ENCODE peak calls at places on chromosome 13, in seven cellular contexts. L is pancreas; A is CD4-positive, alpha-beta T cell; J is Calu3; H is cardiac fibroblast; X is nephron progenitor cell; E is GM06990. W is an unnamed sample.

GRCh38 chr13:98749501-98749900 is 3.0 kb downstream of the SLC15A1 start:
- DNase-seq in A (no peak), E (no peak), H (peak; percentile 75), X (no peak), L (no peak), J (no peak), W (no peak)

GRCh38 chr13:101242720-101243119 is 173.6 kb downstream of the NALCN start:
- DNase-seq in X (no peak), L (no peak), J (no peak), A (no peak), E (no peak), H (peak; percentile 17), W (no peak)

GRCh38 chr13:52414963-52415362 is 9.0 kb upstream of the THSD1 start:
- DNase-seq in J (no peak), A (no peak), H (peak; percentile 85), X (no peak), L (no peak), E (no peak), W (no peak)

GRCh38 chr13:57345526-57345925 is 178.5 kb downstream of the PRR20E start:
- DNase-seq in H (no peak), X (no peak), E (no peak), L (no peak), A (no peak), J (no peak), W (no peak)

GRCh38 chr13:30352121-30352520 is 44.8 kb upstream of the KATNAL1 start:
- DNase-seq in A (no peak), L (no peak), J (no peak), E (no peak), X (no peak), H (no peak), W (no peak)

GRCh38 chr13:23449386-23450162 is 16.1 kb upstream of the SACS start:
- DNase-seq in A (no peak), X (no peak), L (no peak), E (no peak), H (peak; percentile 40), J (no peak), W (no peak)

GRCh38 chr13:32471187-32471922 is 43.4 kb upstream of the N4BP2L1 start:
- DNase-seq in L (no peak), J (no peak), X (peak; percentile 15), E (no peak), H (peak; percentile 66), A (no peak), W (no peak)

GRCh38 chr13:34886476-34886875 is 55.6 kb upstream of the NBEA start:
- DNase-seq in A (no peak), L (no peak), E (no peak), H (no peak), J (no peak), X (no peak), W (no peak)

GRCh38 chr13:76822691-76823267 is 63.4 kb downstream of the KCTD12 start:
- DNase-seq in H (peak; percentile 77), E (peak; percentile 30), L (no peak), J (no peak), X (no peak), A (no peak), W (peak; percentile 30)

GRCh38 chr13:100564444-100565223 is 24.0 kb downstream of the GGACT start:
- DNase-seq in X (no peak), L (no peak), A (no peak), E (no peak), J (no peak), H (no peak), W (no peak)

GRCh38 chr13:54356849-54357248 is 1328.2 kb downstream of the OLFM4 start:
- DNase-seq in J (no peak), E (no peak), H (no peak), A (no peak), L (no peak), X (no peak), W (no peak)

GRCh38 chr13:69947577-69947976 is 160.0 kb upstream of the ATXN8OS start:
- DNase-seq in L (no peak), J (no peak), E (no peak), H (no peak), A (no peak), X (no peak), W (no peak)

GRCh38 chr13:99033814-99034213 is 56.0 kb upstream of the DOCK9 start:
- DNase-seq in A (no peak), J (no peak), E (no peak), X (no peak), L (no peak), H (peak; percentile 58), W (no peak)

GRCh38 chr13:41696163-41697003 is 239.0 kb downstream of the RGCC start:
- DNase-seq in E (no peak), A (no peak), L (no peak), J (no peak), H (peak; percentile 89), X (no peak), W (no peak)

GRCh38 chr13:65593298-65593874 is 1636.8 kb downstream of the PCDH9 start:
- DNase-seq in E (no peak), L (no peak), H (no peak), X (no peak), J (no peak), A (no peak), W (no peak)

GRCh38 chr13:31765441-31765840 is 26.1 kb downstream of the RXFP2 start:
- DNase-seq in J (no peak), H (peak; percentile 91), X (no peak), A (no peak), L (no peak), E (no peak), W (no peak)

GRCh38 chr13:57665471-57665870 is 33.9 kb downstream of the PCDH17 start:
- DNase-seq in A (no peak), L (no peak), J (no peak), E (no peak), X (no peak), H (peak; percentile 4), W (no peak)

GRCh38 chr13:26616126-26616525 is 58.6 kb downstream of the WASF3 start:
- DNase-seq in X (no peak), E (no peak), H (peak; percentile 74), L (no peak), A (no peak), J (no peak), W (no peak)

GRCh38 chr13:85108356-85108755 is 690.9 kb downstream of the SLITRK6 start:
- DNase-seq in X (no peak), E (peak; percentile 0), H (no peak), L (no peak), A (no peak), J (no peak), W (no peak)

GRCh38 chr13:97254809-97255208 is 32.7 kb downstream of the MBNL2 start:
- DNase-seq in A (no peak), H (peak; percentile 78), L (no peak), J (no peak), X (no peak), E (no peak), W (no peak)

GRCh38 chr13:98332222-98332621 is 155.2 kb upstream of the RNF113B start:
- DNase-seq in L (no peak), H (no peak), X (no peak), J (no peak), A (no peak), E (no peak), W (no peak)

GRCh38 chr13:73740681-73741080 is 393.5 kb downstream of the KLF12 start:
- DNase-seq in H (peak; percentile 6), L (no peak), X (no peak), E (no peak), J (no peak), A (no peak), W (no peak)
- TF ChIP-seq CTCF in H (no peak), L (no peak), X (no peak), E (no peak), J (no peak), A (no peak), W (no peak)

DNA sequence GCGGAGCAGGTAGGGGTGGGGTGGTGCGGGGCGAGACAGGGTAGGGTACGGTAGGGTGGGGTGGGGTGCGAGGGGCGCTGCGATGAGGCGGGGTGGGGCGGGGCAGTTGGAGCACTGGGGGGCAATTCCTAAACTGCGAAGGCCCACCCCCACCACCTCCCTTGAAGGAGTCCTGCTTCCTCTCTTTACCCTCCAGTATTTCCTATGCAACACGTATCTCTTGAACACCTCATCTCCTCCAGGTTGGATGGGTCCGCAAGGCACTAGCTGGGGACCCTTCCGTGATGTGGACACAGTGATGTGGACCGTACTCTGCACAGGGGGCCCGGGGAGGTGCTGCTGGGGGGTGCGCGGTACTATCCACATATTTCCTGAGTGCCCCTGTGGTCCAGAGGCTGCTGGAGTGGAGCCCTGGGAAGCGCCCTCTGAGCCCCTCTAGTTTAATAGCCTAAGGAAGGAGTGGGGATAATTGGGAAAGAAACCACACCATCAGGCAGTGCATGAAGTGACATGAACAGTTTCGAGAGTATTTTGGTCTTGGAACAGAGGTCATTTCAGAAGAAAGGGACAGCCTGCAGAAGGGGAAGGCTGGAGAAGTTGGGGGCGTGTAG is 1.1 kb downstream of the IL17D start:
- DNase-seq in L (no peak), H (no peak), X (no peak), A (no peak), E (peak; percentile 25), J (no peak), W (no peak)
- TF ChIP-seq CTCF in L (no peak), H (no peak), X (no peak), A (no peak), E (no peak), J (no peak), W (no peak)

DNA sequence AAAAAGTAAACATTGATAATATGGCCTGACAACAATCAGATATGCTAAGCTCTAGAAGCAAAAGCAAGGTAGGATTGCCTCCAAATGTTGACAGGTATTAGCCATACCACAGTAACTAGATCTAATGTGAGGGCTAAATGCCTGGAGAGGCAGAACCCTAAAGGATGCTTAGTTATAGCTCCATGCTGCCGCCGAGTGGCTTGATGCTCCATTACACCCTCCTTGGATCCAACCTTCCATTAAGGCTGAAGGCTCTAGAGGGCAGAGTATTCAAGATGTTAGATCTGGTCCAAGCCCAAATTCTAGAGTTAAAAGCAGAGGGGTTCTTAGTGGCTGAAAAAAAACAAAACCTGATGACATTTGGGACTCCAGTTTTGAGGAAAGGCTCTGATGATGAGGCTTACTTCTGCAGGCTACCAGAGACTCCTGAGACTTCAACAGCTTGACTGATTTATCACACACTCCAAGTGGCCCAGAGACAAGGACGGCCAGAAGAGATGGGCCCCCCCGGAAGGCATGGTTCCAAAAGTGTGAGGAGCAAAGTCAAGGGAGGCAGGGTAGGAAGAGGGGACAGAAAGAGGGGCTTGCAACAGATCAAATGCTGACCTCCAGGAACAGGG is 21.8 kb upstream of the CPB2 start:
- DNase-seq in J (peak; percentile 61), L (peak; percentile 47), A (peak; percentile 65), X (peak; percentile 75), E (peak; percentile 30), H (peak; percentile 84), W (peak; percentile 59)
- TF ChIP-seq CTCF in J (peak; percentile 70), L (peak; percentile 73), A (peak; percentile 75), X (peak; percentile 89), E (peak; percentile 83), H (peak; percentile 98), W (peak; percentile 88)

DNA sequence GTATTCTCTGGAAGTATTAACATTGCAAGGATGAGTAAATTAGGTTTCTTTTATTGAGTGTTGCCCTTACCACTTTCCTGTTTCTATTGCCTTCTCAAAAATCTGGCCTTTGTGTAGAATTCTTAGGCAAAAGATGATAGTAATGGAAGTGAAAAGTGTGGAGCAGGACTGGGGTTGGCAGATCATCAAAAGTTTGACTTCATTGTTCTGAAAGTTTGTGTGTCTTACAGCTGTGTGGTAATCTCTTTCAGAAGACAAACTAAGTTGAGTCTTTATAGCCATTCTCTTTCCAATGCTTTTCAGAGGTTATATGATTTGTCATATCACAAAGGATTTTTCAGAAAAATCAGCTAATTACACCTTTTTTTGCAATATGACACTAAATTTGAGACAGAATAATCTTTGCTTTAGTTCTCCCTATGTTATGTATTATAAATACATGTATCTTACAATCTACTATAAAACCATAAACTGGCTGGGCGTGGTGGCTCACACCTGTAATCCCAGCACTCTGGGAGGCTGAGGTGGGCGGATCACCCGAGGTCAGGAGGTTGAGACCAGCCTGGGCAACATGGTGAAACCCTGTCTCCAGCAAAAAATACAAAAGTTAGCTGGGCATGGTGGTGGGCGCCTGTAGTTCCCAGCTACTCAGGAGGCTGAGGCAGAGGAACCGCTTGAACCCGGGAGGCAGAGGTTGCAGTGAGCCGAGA is 8.7 kb upstream of the KCNRG start:
- DNase-seq in E (no peak), L (no peak), J (no peak), H (peak; percentile 55), A (no peak), X (no peak), W (no peak)
- TF ChIP-seq CTCF in E (no peak), L (no peak), J (no peak), H (no peak), A (no peak), X (no peak), W (no peak)

W was measured in GM13976.